ENCODE peak calls at places on chromosome 20, in ten cellular contexts. S, O, Y, R, N, F, U, Q, X and M are unnamed samples.

GRCh38 chr20:37567331-37567665 is 39.6 kb upstream of the BLCAP start:
- DNase-seq in S (no peak), O (no peak), Y (no peak), R (no peak), N (no peak), F (no peak), U (no peak), Q (no peak), X (no peak), M (peak; percentile 52)

GRCh38 chr20:57619053-57619831 is 984 bp downstream of the ZBP1 start:
- DNase-seq in S (no peak), O (no peak), Y (no peak), R (peak; percentile 84), N (peak; percentile 63), F (no peak), U (no peak), Q (peak; percentile 75), X (peak; percentile 50), M (no peak)

GRCh38 chr20:57390604-57391438 is at the start of gene RBM38:
- DNase-seq in S (peak; percentile 49), O (peak; percentile 89), Y (peak; percentile 87), R (peak; percentile 75), N (peak; percentile 70), F (no peak), U (no peak), Q (peak; percentile 86), X (peak; percentile 61), M (peak; percentile 99)

GRCh38 chr20:21238818-21239530 is 64.2 kb upstream of the XRN2 start:
- DNase-seq in S (no peak), O (no peak), Y (no peak), R (no peak), N (no peak), F (no peak), U (no peak), Q (no peak), X (no peak), M (no peak)

GRCh38 chr20:31906001-31906400 is 35.6 kb downstream of the TTLL9 start:
- DNase-seq in S (no peak), O (no peak), Y (no peak), R (no peak), N (no peak), F (no peak), U (no peak), Q (no peak), X (no peak), M (peak; percentile 67)

GRCh38 chr20:50876063-50876685 is 55.1 kb downstream of the ADNP start:
- DNase-seq in S (no peak), O (no peak), Y (no peak), R (no peak), N (no peak), F (no peak), U (no peak), Q (no peak), X (no peak), M (no peak)

GRCh38 chr20:23652371-23652770 is 14.6 kb upstream of the CST3 start:
- DNase-seq in S (peak; percentile 34), O (no peak), Y (no peak), R (no peak), N (no peak), F (no peak), U (peak; percentile 43), Q (no peak), X (no peak), M (no peak)

GRCh38 chr20:8388146-8388545 is 256.1 kb downstream of the PLCB1 start:
- DNase-seq in S (peak; percentile 73), O (no peak), Y (no peak), R (no peak), N (no peak), F (peak; percentile 67), U (no peak), Q (no peak), X (no peak), M (no peak)

GRCh38 chr20:58103961-58104360 is 124.5 kb downstream of the ANKRD60 start:
- DNase-seq in S (no peak), O (no peak), Y (no peak), R (no peak), N (no peak), F (no peak), U (no peak), Q (no peak), X (no peak), M (no peak)

GRCh38 chr20:13996265-13996664 is 949 bp downstream of the MACROD2 start:
- DNase-seq in S (no peak), O (no peak), Y (peak; percentile 5), R (no peak), N (no peak), F (no peak), U (no peak), Q (no peak), X (no peak), M (no peak)

GRCh38 chr20:61830241-61830930 is 235.3 kb downstream of the TAF4 start:
- DNase-seq in S (no peak), O (peak; percentile 40), Y (no peak), R (no peak), N (no peak), F (no peak), U (no peak), Q (peak; percentile 34), X (no peak), M (no peak)

GRCh38 chr20:46174469-46175126 is 56.5 kb downstream of the CD40 start:
- DNase-seq in S (peak; percentile 22), O (peak; percentile 86), Y (peak; percentile 88), R (peak; percentile 69), N (peak; percentile 66), F (peak; percentile 3), U (peak; percentile 19), Q (peak; percentile 84), X (peak; percentile 34), M (peak; percentile 97)

GRCh38 chr20:7432612-7433011 is 507.6 kb downstream of the HAO1 start:
- DNase-seq in S (no peak), O (no peak), Y (no peak), R (no peak), N (no peak), F (no peak), U (no peak), Q (no peak), X (no peak), M (no peak)

GRCh38 chr20:46175127-46175494 is 57.0 kb downstream of the CD40 start:
- DNase-seq in S (no peak), O (no peak), Y (no peak), R (no peak), N (no peak), F (no peak), U (no peak), Q (no peak), X (no peak), M (no peak)

GRCh38 chr20:49924247-49924646 is 8.9 kb upstream of the SPATA2 start:
- DNase-seq in S (no peak), O (no peak), Y (no peak), R (no peak), N (no peak), F (no peak), U (no peak), Q (no peak), X (no peak), M (no peak)

GRCh38 chr20:15058836-15059235 is 721.4 kb upstream of the FLRT3 start:
- DNase-seq in S (no peak), O (no peak), Y (no peak), R (no peak), N (no peak), F (no peak), U (peak; percentile 41), Q (no peak), X (no peak), M (no peak)

GRCh38 chr20:50015993-50016770 is 33.4 kb downstream of the SNAI1 start:
- DNase-seq in S (no peak), O (no peak), Y (peak; percentile 82), R (no peak), N (peak; percentile 19), F (no peak), U (no peak), Q (no peak), X (no peak), M (peak; percentile 66)

GRCh38 chr20:41108531-41108930 is 28.8 kb upstream of the PLCG1 start:
- DNase-seq in S (no peak), O (no peak), Y (no peak), R (no peak), N (no peak), F (no peak), U (no peak), Q (no peak), X (no peak), M (no peak)
- H3K36me3 ChIP-seq in S (peaks cover 42% of the 10 kb centered on the region), O (peaks cover 43% of the 10 kb centered on the region), Y (peaks cover 10% of the 10 kb centered on the region), R (peaks cover 9% of the 10 kb centered on the region), N (peaks cover 71% of the 10 kb centered on the region), F (peaks cover 41% of the 10 kb centered on the region), U (peaks cover 71% of the 10 kb centered on the region), Q (peaks cover 76% of the 10 kb centered on the region), X (peaks cover 44% of the 10 kb centered on the region), M (peaks cover 19% of the 10 kb centered on the region)

DNA sequence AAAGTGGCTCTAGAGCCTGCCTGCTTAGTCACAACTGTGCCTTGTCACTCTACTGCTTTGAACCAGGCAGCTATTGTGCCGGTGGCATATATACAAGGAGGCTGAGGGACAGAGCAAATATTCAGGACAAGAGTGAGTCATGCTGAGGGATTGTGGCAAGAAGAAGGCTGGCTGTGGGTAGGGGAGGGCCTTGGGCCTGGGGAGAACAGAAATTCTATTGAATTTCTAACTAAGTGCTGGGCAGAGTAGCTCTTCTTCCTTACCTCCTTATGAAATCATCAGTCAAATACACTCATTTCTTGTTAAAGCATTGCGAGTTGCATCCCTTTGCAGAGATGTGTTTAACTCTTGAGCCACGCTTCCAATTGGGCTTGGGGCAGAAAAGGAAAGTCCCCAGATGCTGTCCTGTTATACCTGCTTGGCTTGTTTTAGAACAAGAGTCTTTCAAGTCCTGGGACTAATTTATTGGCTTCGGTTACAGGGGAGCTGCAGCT is 59.7 kb downstream of the PFDN4 start:
- DNase-seq in S (peak; percentile 6), O (no peak), Y (peak; percentile 92), R (peak; percentile 54), N (no peak), F (peak; percentile 55), U (no peak), Q (no peak), X (no peak), M (no peak)
- H3K4me3 ChIP-seq in S (no peak overlapping the region), O (no peak overlapping the region), Y (no peak overlapping the region), R (no peak overlapping the region), N (no peak overlapping the region), F (no peak overlapping the region), U (no peak overlapping the region), Q (no peak overlapping the region), X (no peak overlapping the region), M (no peak overlapping the region)

GRCh38 chr20:44494266-44494665 is 18.6 kb downstream of the TTPAL start:
- DNase-seq in S (peak; percentile 87), O (no peak), Y (no peak), R (peak; percentile 45), N (no peak), F (peak; percentile 67), U (peak; percentile 65), Q (no peak), X (no peak), M (no peak)
- H3K36me3 ChIP-seq in S (peaks cover 26% of the 10 kb centered on the region), O (peaks cover 96% of the 10 kb centered on the region), Y (peaks cover 13% of the 10 kb centered on the region), R (peaks cover 7% of the 10 kb centered on the region), N (peaks cover 98% of the 10 kb centered on the region), F (peaks cover 17% of the 10 kb centered on the region), U (peaks cover 37% of the 10 kb centered on the region), Q (peaks cover 94% of the 10 kb centered on the region), X (peaks cover 74% of the 10 kb centered on the region), M (peaks cover 16% of the 10 kb centered on the region)

GRCh38 chr20:47785900-47786762 is 850 bp upstream of the SULF2 start:
- DNase-seq in S (peak; percentile 71), O (peak; percentile 82), Y (peak; percentile 80), R (peak; percentile 37), N (peak; percentile 61), F (peak; percentile 80), U (peak; percentile 61), Q (peak; percentile 70), X (no peak), M (peak; percentile 90)
- H3K4me3 ChIP-seq in S (peak overlapping the region; percentile 37), O (peak overlapping the region; percentile 69), Y (peak overlapping the region; percentile 39), R (peak overlapping the region; percentile 62), N (peak overlapping the region; percentile 69), F (peak overlapping the region; percentile 66), U (peak overlapping the region; percentile 47), Q (peak overlapping the region; percentile 64), X (peak overlapping the region; percentile 33), M (peak overlapping the region; percentile 46)